ENCODE peak calls at places on chromosome 17, in eight cellular contexts. One of them, this sample, is unnamed.

GRCh38 chr17:7258731-7259554 is 3.3 kb downstream of the CLDN7 start:
- DNase-seq in omental fat pad: no peak
- DNase-seq in Caki2: no peak
- DNase-seq in stimulated activated CD8-positive, alpha-beta memory T cell treated with anti-CD3 and anti-CD28 coated beads, Interleukin-12 subunit alpha, Interleukin-12 subunit beta, amount 100 ng/mL, for 4 hours: no peak
- DNase-seq in stromal cell of bone marrow: no peak
- DNase-seq in amniotic stem cell: no peak
- DNase-seq in thyroid gland: no peak
- DNase-seq in GDM1: no peak
- DNase-seq in this sample: no peak

GRCh38 chr17:16352303-16352837 is 899 bp downstream of the CENPV start:
- DNase-seq in GDM1: no peak
- DNase-seq in stimulated activated CD8-positive, alpha-beta memory T cell treated with anti-CD3 and anti-CD28 coated beads, Interleukin-12 subunit alpha, Interleukin-12 subunit beta, amount 100 ng/mL, for 4 hours: no peak
- DNase-seq in omental fat pad: no peak
- DNase-seq in amniotic stem cell: no peak
- DNase-seq in Caki2: peak
- DNase-seq in thyroid gland: peak
- DNase-seq in stromal cell of bone marrow: no peak
- DNase-seq in this sample: peak

GRCh38 chr17:21394265-21394664 is 18.1 kb downstream of the KCNJ12 start:
- DNase-seq in thyroid gland: no peak
- DNase-seq in Caki2: no peak
- DNase-seq in amniotic stem cell: no peak
- DNase-seq in stromal cell of bone marrow: no peak
- DNase-seq in GDM1: no peak
- DNase-seq in omental fat pad: no peak
- DNase-seq in stimulated activated CD8-positive, alpha-beta memory T cell treated with anti-CD3 and anti-CD28 coated beads, Interleukin-12 subunit alpha, Interleukin-12 subunit beta, amount 100 ng/mL, for 4 hours: no peak
- DNase-seq in this sample: no peak

GRCh38 chr17:81998222-81998621 is 20.8 kb downstream of the ASPSCR1 start:
- DNase-seq in omental fat pad: no peak
- DNase-seq in GDM1: no peak
- DNase-seq in thyroid gland: no peak
- DNase-seq in amniotic stem cell: no peak
- DNase-seq in stromal cell of bone marrow: no peak
- DNase-seq in Caki2: no peak
- DNase-seq in stimulated activated CD8-positive, alpha-beta memory T cell treated with anti-CD3 and anti-CD28 coated beads, Interleukin-12 subunit alpha, Interleukin-12 subunit beta, amount 100 ng/mL, for 4 hours: no peak
- DNase-seq in this sample: no peak

GRCh38 chr17:34009946-34010345 is 245.1 kb upstream of the CCL2 start:
- DNase-seq in Caki2: no peak
- DNase-seq in GDM1: no peak
- DNase-seq in omental fat pad: no peak
- DNase-seq in stromal cell of bone marrow: no peak
- DNase-seq in thyroid gland: no peak
- DNase-seq in amniotic stem cell: no peak
- DNase-seq in stimulated activated CD8-positive, alpha-beta memory T cell treated with anti-CD3 and anti-CD28 coated beads, Interleukin-12 subunit alpha, Interleukin-12 subunit beta, amount 100 ng/mL, for 4 hours: no peak
- DNase-seq in this sample: no peak

GRCh38 chr17:77118251-77118928 is 22.4 kb upstream of the SEC14L1 start:
- DNase-seq in omental fat pad: no peak
- DNase-seq in GDM1: no peak
- DNase-seq in amniotic stem cell: no peak
- DNase-seq in thyroid gland: no peak
- DNase-seq in stromal cell of bone marrow: no peak
- DNase-seq in Caki2: no peak
- DNase-seq in stimulated activated CD8-positive, alpha-beta memory T cell treated with anti-CD3 and anti-CD28 coated beads, Interleukin-12 subunit alpha, Interleukin-12 subunit beta, amount 100 ng/mL, for 4 hours: no peak
- DNase-seq in this sample: no peak

GRCh38 chr17:81086789-81087551 is 52.0 kb downstream of the BAIAP2 start:
- DNase-seq in thyroid gland: no peak
- DNase-seq in amniotic stem cell: no peak
- DNase-seq in omental fat pad: no peak
- DNase-seq in stromal cell of bone marrow: no peak
- DNase-seq in stimulated activated CD8-positive, alpha-beta memory T cell treated with anti-CD3 and anti-CD28 coated beads, Interleukin-12 subunit alpha, Interleukin-12 subunit beta, amount 100 ng/mL, for 4 hours: no peak
- DNase-seq in GDM1: no peak
- DNase-seq in Caki2: no peak
- DNase-seq in this sample: peak

GRCh38 chr17:56754523-56755208 is 79.1 kb downstream of the C17orf67 start:
- DNase-seq in stimulated activated CD8-positive, alpha-beta memory T cell treated with anti-CD3 and anti-CD28 coated beads, Interleukin-12 subunit alpha, Interleukin-12 subunit beta, amount 100 ng/mL, for 4 hours: no peak
- DNase-seq in GDM1: peak
- DNase-seq in omental fat pad: no peak
- DNase-seq in stromal cell of bone marrow: no peak
- DNase-seq in amniotic stem cell: no peak
- DNase-seq in thyroid gland: no peak
- DNase-seq in Caki2: no peak
- DNase-seq in this sample: no peak

GRCh38 chr17:81481011-81481799 is 31.4 kb downstream of the ACTG1 start:
- DNase-seq in amniotic stem cell: peak
- DNase-seq in stimulated activated CD8-positive, alpha-beta memory T cell treated with anti-CD3 and anti-CD28 coated beads, Interleukin-12 subunit alpha, Interleukin-12 subunit beta, amount 100 ng/mL, for 4 hours: peak
- DNase-seq in stromal cell of bone marrow: peak
- DNase-seq in thyroid gland: peak
- DNase-seq in omental fat pad: no peak
- DNase-seq in GDM1: peak
- DNase-seq in Caki2: peak
- DNase-seq in this sample: peak

GRCh38 chr17:79982986-79983385 is 52.7 kb downstream of the TBC1D16 start:
- DNase-seq in stromal cell of bone marrow: no peak
- DNase-seq in Caki2: no peak
- DNase-seq in stimulated activated CD8-positive, alpha-beta memory T cell treated with anti-CD3 and anti-CD28 coated beads, Interleukin-12 subunit alpha, Interleukin-12 subunit beta, amount 100 ng/mL, for 4 hours: no peak
- DNase-seq in GDM1: no peak
- DNase-seq in thyroid gland: no peak
- DNase-seq in omental fat pad: no peak
- DNase-seq in amniotic stem cell: no peak
- DNase-seq in this sample: no peak

GRCh38 chr17:180380-181212 is 854 bp downstream of the DOC2B start:
- DNase-seq in GDM1: no peak
- DNase-seq in omental fat pad: no peak
- DNase-seq in stimulated activated CD8-positive, alpha-beta memory T cell treated with anti-CD3 and anti-CD28 coated beads, Interleukin-12 subunit alpha, Interleukin-12 subunit beta, amount 100 ng/mL, for 4 hours: no peak
- DNase-seq in thyroid gland: no peak
- DNase-seq in stromal cell of bone marrow: no peak
- DNase-seq in amniotic stem cell: no peak
- DNase-seq in Caki2: peak
- DNase-seq in this sample: peak

This sample was measured in upper lobe of left lung.